ENCODE peak calls at places on chromosomes 2 and 18, in seven cellular contexts. V is WERI-Rb-1, A is endothelial cell, K is HFFc6, O is pancreas, Y is nephron progenitor cell, G is psoas muscle. I is an unnamed sample.

GRCh38 chr2:160491922-160492371 is 1.7 kb downstream of the RBMS1 start:
- DNase-seq in V (no peak), A (peak), K (peak), O (no peak), Y (peak), G (no peak), I (no peak)

GRCh38 chr2:17879913-17880274 is 1.4 kb downstream of the KCNS3 start:
- DNase-seq in V (no peak), A (no peak), K (no peak), O (no peak), Y (no peak), G (no peak), I (no peak)

GRCh38 chr2:96921561-96922303 is 51.9 kb upstream of the SEMA4C start:
- DNase-seq in V (no peak), A (no peak), K (no peak), O (no peak), Y (no peak), G (peak), I (no peak)

GRCh38 chr18:70490008-70490933 is 201.4 kb downstream of the SOCS6 start:
- DNase-seq in V (peak), A (peak), K (peak), O (no peak), Y (peak), G (no peak), I (peak)

GRCh38 chr2:176138526-176139169 is 9.1 kb downstream of the HOXD8 start:
- DNase-seq in V (no peak), A (no peak), K (no peak), O (no peak), Y (no peak), G (peak), I (no peak)

GRCh38 chr2:46381263-46381849 is 84.1 kb downstream of the EPAS1 start:
- DNase-seq in V (no peak), A (no peak), K (no peak), O (no peak), Y (no peak), G (no peak), I (no peak)

GRCh38 chr2:128332091-128332634 is 13.5 kb upstream of the HS6ST1 start:
- DNase-seq in V (no peak), A (no peak), K (no peak), O (no peak), Y (no peak), G (no peak), I (no peak)

GRCh38 chr2:237765875-237766274 is 32.7 kb upstream of the RBM44 start:
- DNase-seq in V (no peak), A (no peak), K (no peak), O (no peak), Y (no peak), G (no peak), I (no peak)

GRCh38 chr18:77063256-77063655 is 69.3 kb downstream of the MBP start:
- DNase-seq in V (no peak), A (no peak), K (no peak), O (peak), Y (no peak), G (no peak), I (no peak)

GRCh38 chr18:63963610-63964256 is 6.1 kb upstream of the SERPINB8 start:
- DNase-seq in V (peak), A (peak), K (peak), O (peak), Y (no peak), G (no peak), I (peak)

GRCh38 chr2:160241251-160242137 is 41.4 kb upstream of the ITGB6 start:
- DNase-seq in V (no peak), A (no peak), K (peak), O (peak), Y (no peak), G (no peak), I (peak)

GRCh38 chr18:24503182-24503581 is 42.7 kb downstream of the HRH4 start:
- DNase-seq in V (no peak), A (no peak), K (no peak), O (no peak), Y (no peak), G (no peak), I (no peak)

GRCh38 chr18:7116832-7117389 is 686 bp downstream of the LAMA1 start:
- DNase-seq in V (peak), A (peak), K (no peak), O (no peak), Y (peak), G (no peak), I (no peak)

GRCh38 chr18:70110678-70111077 is 94.8 kb downstream of the RTTN start:
- DNase-seq in V (no peak), A (no peak), K (no peak), O (no peak), Y (no peak), G (no peak), I (no peak)

GRCh38 chr2:85579266-85579935 is 2.0 kb downstream of the VAMP8 start:
- DNase-seq in V (no peak), A (no peak), K (no peak), O (no peak), Y (no peak), G (peak), I (no peak)

GRCh38 chr2:46803551-46803885 is 112.1 kb downstream of the MCFD2 start:
- DNase-seq in V (no peak), A (no peak), K (no peak), O (no peak), Y (no peak), G (no peak), I (no peak)

GRCh38 chr18:9418047-9418690 is 57.1 kb upstream of the RALBP1 start:
- DNase-seq in V (no peak), A (no peak), K (no peak), O (no peak), Y (no peak), G (no peak), I (no peak)

GRCh38 chr2:30692829-30693265 is 114.4 kb downstream of the CAPN13 start:
- DNase-seq in V (no peak), A (no peak), K (no peak), O (no peak), Y (no peak), G (no peak), I (no peak)

GRCh38 chr2:154455871-154456270 is 242.6 kb upstream of the KCNJ3 start:
- DNase-seq in V (no peak), A (no peak), K (no peak), O (no peak), Y (no peak), G (no peak), I (no peak)

GRCh38 chr2:39606585-39606984 is 59.1 kb upstream of the TMEM178A start:
- DNase-seq in V (no peak), A (no peak), K (no peak), O (no peak), Y (no peak), G (no peak), I (no peak)

GRCh38 chr2:205323929-205324328 is 358.4 kb upstream of the NRP2 start:
- DNase-seq in V (no peak), A (no peak), K (no peak), O (no peak), Y (no peak), G (no peak), I (no peak)

GRCh38 chr2:40332096-40332826 is 119.6 kb downstream of the SLC8A1 start:
- DNase-seq in V (no peak), A (no peak), K (peak), O (peak), Y (no peak), G (no peak), I (peak)

GRCh38 chr2:119174216-119174992 is 15.9 kb upstream of the C1QL2 start:
- DNase-seq in V (peak), A (peak), K (no peak), O (no peak), Y (peak), G (no peak), I (peak)

GRCh38 chr2:45653125-45653524 is 1.6 kb downstream of the PRKCE start:
- DNase-seq in V (no peak), A (no peak), K (no peak), O (no peak), Y (no peak), G (no peak), I (no peak)

GRCh38 chr2:211455225-211455841 is 898.9 kb downstream of the CPS1 start:
- DNase-seq in V (peak), A (peak), K (peak), O (no peak), Y (peak), G (no peak), I (peak)

DNA sequence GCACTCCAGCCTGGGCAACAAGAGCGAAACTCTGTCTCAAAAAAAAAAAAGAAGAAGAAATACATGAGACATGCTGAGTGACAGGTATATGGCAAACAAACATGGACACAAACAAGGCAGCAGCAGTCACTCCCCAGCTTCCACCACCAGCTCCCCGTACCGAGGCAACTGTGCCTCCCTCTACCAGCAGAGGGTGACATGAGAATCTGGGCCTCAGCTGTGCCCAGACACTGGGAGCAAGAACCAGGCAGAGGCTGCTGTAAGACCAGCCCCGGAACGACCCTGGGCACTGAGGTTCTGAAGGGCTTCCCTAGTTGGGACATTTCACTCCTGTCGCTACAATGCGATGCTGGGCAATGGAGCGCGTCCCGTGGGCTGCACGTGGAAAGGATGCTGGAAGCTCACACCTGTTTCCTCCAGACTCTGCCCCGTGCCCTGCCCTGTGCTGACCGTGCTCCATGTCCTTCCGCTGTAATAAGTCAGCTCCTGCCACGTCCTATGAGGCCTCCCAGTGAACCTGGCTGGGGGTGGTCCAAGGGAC is 37.1 kb downstream of the BOK start:
- DNase-seq in V (no peak), A (no peak), K (no peak), O (no peak), Y (peak), G (no peak), I (no peak)
- TF ChIP-seq CTCF in V (peak), A (no peak), K (peak), O (no peak), Y (peak), G (no peak), I (no peak)

DNA sequence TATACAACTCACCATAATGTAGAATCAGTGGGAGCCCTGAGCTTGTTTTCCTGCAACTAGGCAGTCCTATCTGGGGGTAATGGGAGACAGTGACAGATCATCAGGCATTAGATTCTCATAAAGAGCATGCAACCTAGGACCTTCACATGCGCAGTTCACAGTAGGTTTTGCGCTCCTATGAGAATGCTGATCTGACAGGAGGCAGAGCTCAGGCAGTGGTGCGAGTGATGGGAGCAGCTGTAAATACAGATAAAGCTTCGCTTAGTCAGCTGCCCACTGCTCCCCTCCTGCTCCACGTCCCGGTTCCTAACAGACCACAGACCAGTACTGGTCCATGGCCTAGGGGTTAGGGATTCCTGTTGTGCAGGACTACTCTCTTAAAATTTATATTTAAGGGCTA is 255.3 kb upstream of the POU3F3 start:
- DNase-seq in V (no peak), A (no peak), K (no peak), O (no peak), Y (no peak), G (no peak), I (no peak)
- TF ChIP-seq CTCF in V (no peak), A (no peak), K (no peak), O (no peak), Y (no peak), G (no peak), I (no peak)

DNA sequence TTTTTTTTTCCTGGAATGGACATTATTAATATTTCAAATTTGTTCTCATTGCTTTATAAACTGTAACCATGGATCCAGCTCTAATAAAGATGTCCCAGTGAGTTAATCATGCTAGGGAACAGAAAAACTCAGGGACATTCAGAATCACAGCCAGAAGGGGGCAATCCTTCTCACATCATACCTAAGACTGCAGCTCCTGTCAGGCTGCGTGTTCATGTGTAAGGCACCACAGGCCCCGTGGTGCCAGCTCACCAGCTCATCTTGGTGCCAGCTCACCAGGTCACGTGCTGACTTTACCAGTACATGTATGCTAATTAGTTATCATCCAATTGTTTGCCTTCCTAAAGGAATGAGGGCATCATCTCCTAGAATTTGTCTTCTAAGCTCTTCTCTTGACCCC is 84.7 kb upstream of the NEDD4L start:
- DNase-seq in V (peak), A (peak), K (peak), O (peak), Y (peak), G (no peak), I (peak)
- TF ChIP-seq CTCF in V (peak), A (peak), K (peak), O (no peak), Y (no peak), G (no peak), I (no peak)

DNA sequence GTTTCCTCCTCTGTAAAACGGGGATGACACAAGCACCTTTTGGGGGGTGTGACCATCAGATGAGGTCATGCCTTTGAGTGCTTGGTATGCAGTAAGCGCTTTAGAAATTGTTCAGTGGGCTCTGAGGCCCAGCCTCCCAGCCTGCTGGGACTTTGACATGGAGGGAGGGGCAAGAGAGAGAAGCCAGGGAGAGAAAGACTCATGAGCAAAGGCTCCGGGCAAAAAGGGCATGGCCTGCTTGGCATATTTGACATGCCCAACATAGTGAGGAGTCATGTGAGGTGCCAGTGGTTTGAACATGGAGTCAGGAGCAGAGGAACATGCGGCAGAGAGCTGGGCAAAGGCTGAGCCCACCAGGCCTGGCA is 14.0 kb downstream of the TNS1 start:
- DNase-seq in V (no peak), A (no peak), K (peak), O (no peak), Y (no peak), G (no peak), I (no peak)
- TF ChIP-seq CTCF in V (no peak), A (peak), K (peak), O (no peak), Y (peak), G (no peak), I (no peak)

GRCh38 chr2:178679891-178680290 is 127.3 kb downstream of the TTN start:
- DNase-seq in V (no peak), A (no peak), K (no peak), O (no peak), Y (no peak), G (no peak), I (no peak)

GRCh38 chr2:178676046-178676445 is 131.2 kb downstream of the TTN start:
- DNase-seq in V (no peak), A (no peak), K (no peak), O (no peak), Y (no peak), G (no peak), I (no peak)

GRCh38 chr2:178677599-178677998 is 129.6 kb downstream of the TTN start:
- DNase-seq in V (no peak), A (no peak), K (no peak), O (no peak), Y (no peak), G (no peak), I (no peak)

DNA sequence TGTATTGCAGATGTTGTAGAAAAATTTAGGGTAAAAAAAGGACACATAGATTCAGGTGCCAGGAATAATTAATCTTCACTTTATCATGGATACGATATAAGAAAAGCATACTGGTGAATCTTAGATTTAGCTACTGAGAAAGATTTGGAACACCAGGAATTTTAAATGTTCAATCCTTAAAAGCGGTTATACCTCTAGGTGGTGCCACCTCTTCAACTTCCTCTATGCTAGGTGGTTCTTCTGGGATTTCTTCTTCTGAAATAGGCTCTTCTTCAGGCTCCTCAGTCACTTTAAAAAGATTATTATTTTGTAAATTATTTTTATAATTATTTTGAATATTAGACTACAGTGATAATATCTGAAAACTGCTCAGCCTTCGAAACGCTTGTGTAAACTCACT is 133.1 kb downstream of the TTN start:
- DNase-seq in V (no peak), A (no peak), K (no peak), O (no peak), Y (no peak), G (no peak), I (no peak)
- TF ChIP-seq CTCF in V (no peak), A (no peak), K (peak), O (no peak), Y (peak), G (peak), I (no peak)

GRCh38 chr2:142868281-142868762 is 9.1 kb upstream of the KYNU start:
- DNase-seq in V (no peak), A (no peak), K (no peak), O (peak), Y (no peak), G (peak), I (peak)
- TF ChIP-seq CTCF in V (no peak), A (no peak), K (no peak), O (no peak), Y (no peak), G (no peak), I (no peak)

DNA sequence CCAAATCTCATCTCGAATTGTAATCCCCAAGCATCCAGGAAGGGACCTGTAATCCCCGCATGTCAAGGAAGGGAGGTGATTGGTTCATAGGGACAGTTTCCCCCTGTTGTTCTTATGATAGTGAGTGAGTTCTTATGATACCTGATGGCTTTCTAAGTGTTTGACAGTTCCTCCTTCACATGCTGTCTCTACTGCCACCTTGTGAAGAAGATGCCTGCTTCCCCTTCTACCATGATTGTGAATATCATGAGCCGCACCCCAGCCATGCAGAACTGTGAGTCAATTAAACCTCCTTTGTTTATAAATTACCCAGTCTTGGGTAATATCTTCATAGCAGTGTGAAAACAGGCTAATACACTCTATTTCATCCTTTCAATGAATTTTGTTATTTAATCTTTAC is 446.7 kb downstream of the RNF144A start:
- DNase-seq in V (peak), A (no peak), K (no peak), O (no peak), Y (no peak), G (no peak), I (no peak)
- TF ChIP-seq CTCF in V (peak), A (no peak), K (no peak), O (no peak), Y (no peak), G (no peak), I (no peak)

DNA sequence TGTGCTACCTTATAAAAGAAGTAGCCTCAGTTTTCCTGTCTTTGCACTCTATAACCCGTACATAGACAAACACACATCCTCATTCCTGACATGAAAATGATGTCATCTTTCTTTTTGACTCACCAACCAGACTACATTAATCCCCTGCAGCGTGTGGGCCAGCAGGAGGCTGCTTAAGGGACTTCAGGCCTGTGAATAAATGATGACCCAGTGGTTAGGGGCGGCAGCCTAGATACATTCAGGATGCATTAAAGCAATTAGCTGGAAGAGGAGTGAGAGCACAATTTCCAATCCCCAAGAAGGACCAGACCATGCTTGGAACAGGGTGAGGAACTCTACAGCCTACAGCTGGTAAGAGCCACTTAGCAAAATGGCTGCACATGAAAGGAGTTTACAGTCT is 57.3 kb upstream of the KLF7 start:
- DNase-seq in V (peak), A (no peak), K (peak), O (no peak), Y (no peak), G (no peak), I (no peak)
- TF ChIP-seq CTCF in V (no peak), A (no peak), K (peak), O (no peak), Y (no peak), G (no peak), I (no peak)

GRCh38 chr2:28545590-28546195 is 49.8 kb downstream of the PLB1 start:
- DNase-seq in V (no peak), A (no peak), K (no peak), O (no peak), Y (no peak), G (no peak), I (no peak)
- TF ChIP-seq CTCF in V (no peak), A (no peak), K (no peak), O (no peak), Y (no peak), G (no peak), I (no peak)

I was measured in Calu3.